ENCODE peak calls at places on chromosome 12, in five cellular contexts. X is CD8-positive, alpha-beta T cell; D is A172; Z is anterior cingulate cortex; K is T follicular helper cell. R is an unnamed sample.

GRCh38 chr12:65100140-65100539 is 21.0 kb downstream of the WIF1 start:
- DNase-seq in X (no peak), D (no peak), Z (no peak), K (no peak), R (no peak)

GRCh38 chr12:47725893-47726292 is 603 bp upstream of the ENDOU start:
- DNase-seq in X (no peak), D (no peak), Z (no peak), K (no peak), R (no peak)

GRCh38 chr12:67666605-67667004 is 18.1 kb downstream of the DYRK2 start:
- DNase-seq in X (no peak), D (no peak), Z (no peak), K (no peak), R (no peak)

GRCh38 chr12:51533799-51534198 is 57.2 kb upstream of the SCN8A start:
- DNase-seq in X (no peak), D (no peak), Z (no peak), K (no peak), R (no peak)

GRCh38 chr12:107033758-107034739 is 47.1 kb upstream of the MTERF2 start:
- DNase-seq in X (no peak), D (no peak), Z (no peak), K (no peak), R (no peak)

GRCh38 chr12:82314406-82314892 is 43.7 kb downstream of the CCDC59 start:
- DNase-seq in X (no peak), D (no peak), Z (no peak), K (no peak), R (no peak)

GRCh38 chr12:988616-989015 is 2.4 kb upstream of the ERC1 start:
- DNase-seq in X (no peak), D (no peak), Z (no peak), K (no peak), R (no peak)

GRCh38 chr12:80763874-80764273 is 47.2 kb downstream of the MYF5 start:
- DNase-seq in X (no peak), D (peak; percentile 19), Z (no peak), K (no peak), R (no peak)

GRCh38 chr12:93722757-93723567 is 45.8 kb downstream of the CRADD start:
- DNase-seq in X (no peak), D (peak; percentile 80), Z (peak; percentile 14), K (no peak), R (no peak)

GRCh38 chr12:132030367-132031038 is 80.8 kb downstream of the EP400 start:
- DNase-seq in X (no peak), D (no peak), Z (peak; percentile 71), K (no peak), R (no peak)

GRCh38 chr12:110906516-110906915 is 13.9 kb downstream of the MYL2 start:
- DNase-seq in X (no peak), D (no peak), Z (no peak), K (no peak), R (no peak)

GRCh38 chr12:56528836-56529235 is 7.2 kb downstream of the RBMS2 start:
- DNase-seq in X (no peak), D (no peak), Z (no peak), K (no peak), R (no peak)

GRCh38 chr12:21827135-21827534 is 52.6 kb upstream of the KCNJ8 start:
- DNase-seq in X (no peak), D (no peak), Z (no peak), K (no peak), R (no peak)

GRCh38 chr12:53223391-53224267 is 8.4 kb downstream of the RARG start:
- DNase-seq in X (peak; percentile 43), D (no peak), Z (peak; percentile 67), K (no peak), R (no peak)

GRCh38 chr12:112837629-112838191 is 46.2 kb downstream of the RPH3A start:
- DNase-seq in X (no peak), D (peak; percentile 44), Z (no peak), K (no peak), R (no peak)

GRCh38 chr12:43009866-43010265 is 420.3 kb upstream of the PRICKLE1 start:
- DNase-seq in X (no peak), D (no peak), Z (no peak), K (no peak), R (no peak)

GRCh38 chr12:92543359-92543758 is 159.4 kb upstream of the PLEKHG7 start:
- DNase-seq in X (no peak), D (no peak), Z (no peak), K (no peak), R (no peak)

GRCh38 chr12:96218989-96219678 is 25.0 kb downstream of the ELK3 start:
- DNase-seq in X (no peak), D (peak; percentile 63), Z (no peak), K (no peak), R (no peak)

GRCh38 chr12:106709068-106709511 is 65.4 kb upstream of the RIC8B start:
- DNase-seq in X (no peak), D (no peak), Z (no peak), K (no peak), R (no peak)

GRCh38 chr12:25020621-25021243 is 71.8 kb upstream of the BCAT1 start:
- DNase-seq in X (no peak), D (no peak), Z (no peak), K (no peak), R (no peak)

GRCh38 chr12:130127909-130128763 is 34.1 kb upstream of the FZD10 start:
- DNase-seq in X (no peak), D (no peak), Z (no peak), K (no peak), R (no peak)

GRCh38 chr12:77720258-77720657 is 110.4 kb upstream of the NAV3 start:
- DNase-seq in X (no peak), D (peak; percentile 2), Z (no peak), K (no peak), R (no peak)

GRCh38 chr12:16417058-16417457 is 69.6 kb downstream of the MGST1 start:
- DNase-seq in X (no peak), D (no peak), Z (no peak), K (no peak), R (no peak)

GRCh38 chr12:28958553-28959195 is 190.4 kb upstream of the FAR2 start:
- DNase-seq in X (no peak), D (peak; percentile 2), Z (no peak), K (no peak), R (no peak)

GRCh38 chr12:65203376-65203775 is 34.0 kb downstream of the LEMD3 start:
- DNase-seq in X (no peak), D (no peak), Z (no peak), K (no peak), R (no peak)

GRCh38 chr12:75162845-75163244 is 46.8 kb downstream of the KCNC2 start:
- DNase-seq in X (no peak), D (no peak), Z (no peak), K (no peak), R (no peak)

GRCh38 chr12:27119797-27120196 is 37.4 kb upstream of the C12orf71 start:
- DNase-seq in X (no peak), D (no peak), Z (no peak), K (no peak), R (no peak)

GRCh38 chr12:95972832-95973465 is 23.2 kb downstream of the HAL start:
- DNase-seq in X (no peak), D (no peak), Z (no peak), K (no peak), R (no peak)